ENCODE peak calls at places on chromosomes 11 and 22, in nine cellular contexts. S is neuronal stem cell, D is astrocyte, U is lung, F is BE2C, M is HAP-1, Y is kidney, A is aorta, O is tibial nerve. B is an unnamed sample. For H3K9me3, the result is how much of the 10 kb centered on the place peaks cover.

GRCh38 chr11:34351051-34351450 is 6.8 kb downstream of the ABTB2 start:
- DNase-seq in S (no peak), F (no peak), Y (no peak), M (no peak), U (no peak), D (no peak), O (no peak), A (no peak), B (no peak)

GRCh38 chr11:122186439-122187080 is 70.5 kb upstream of the BLID start:
- DNase-seq in A (no peak), Y (no peak), U (no peak), D (peak), O (no peak), M (no peak), F (no peak), S (no peak), B (no peak)

GRCh38 chr11:125591659-125592304 is 870 bp upstream of the STT3A start:
- DNase-seq in O (no peak), D (peak), A (peak), U (peak), S (no peak), Y (peak), F (peak), M (no peak), B (peak)

GRCh38 chr11:74450318-74450717 is 17.0 kb downstream of the KCNE3 start:
- DNase-seq in F (no peak), U (no peak), Y (no peak), A (no peak), O (no peak), M (no peak), S (no peak), D (no peak), B (no peak)

GRCh38 chr11:90646266-90646665 is 423.4 kb upstream of the CHORDC1 start:
- DNase-seq in F (no peak), U (no peak), S (no peak), A (no peak), D (no peak), M (no peak), Y (no peak), O (no peak), B (no peak)

GRCh38 chr22:32080904-32081303 is 37.8 kb downstream of the SLC5A1 start:
- DNase-seq in D (peak), O (no peak), M (peak), S (peak), U (no peak), A (no peak), F (peak), Y (no peak), B (no peak)

GRCh38 chr11:68911731-68912130 is 8.0 kb downstream of the IGHMBP2 start:
- DNase-seq in S (no peak), A (peak), U (no peak), M (no peak), F (no peak), O (no peak), Y (peak), D (no peak), B (no peak)

GRCh38 chr22:50085211-50085999 is at the start of gene MLC1:
- DNase-seq in U (no peak), Y (peak), M (no peak), D (peak), F (no peak), O (no peak), S (no peak), A (peak), B (no peak)

GRCh38 chr11:111675891-111676290 is 73.6 kb downstream of the SIK2 start:
- DNase-seq in Y (no peak), D (no peak), U (no peak), O (no peak), M (no peak), S (no peak), A (no peak), F (no peak), B (no peak)

GRCh38 chr11:73143126-73143838 is 1.2 kb upstream of the FCHSD2 start:
- DNase-seq in D (no peak), U (no peak), M (no peak), Y (no peak), F (no peak), A (no peak), O (no peak), S (no peak), B (no peak)

GRCh38 chr11:19614370-19614936 is 98.2 kb upstream of the NAV2 start:
- DNase-seq in F (no peak), D (no peak), M (no peak), O (no peak), Y (no peak), U (no peak), S (no peak), A (no peak), B (no peak)

GRCh38 chr11:113363996-113364641 is 23.5 kb upstream of the ANKK1 start:
- DNase-seq in O (no peak), U (no peak), D (no peak), M (no peak), A (no peak), S (no peak), Y (no peak), F (no peak), B (no peak)

GRCh38 chr22:38468761-38469305 is 937 bp downstream of the KDELR3 start:
- DNase-seq in O (no peak), D (no peak), U (no peak), A (peak), F (no peak), M (no peak), Y (peak), S (no peak), B (no peak)

GRCh38 chr11:114229062-114229450 is 67.1 kb upstream of the NNMT start:
- DNase-seq in O (no peak), S (no peak), M (no peak), Y (no peak), A (no peak), D (no peak), U (no peak), F (no peak), B (no peak)

GRCh38 chr11:92492372-92492771 is 267.8 kb downstream of the FAT3 start:
- DNase-seq in Y (no peak), U (no peak), A (no peak), F (peak), S (no peak), M (no peak), D (no peak), O (no peak), B (no peak)

GRCh38 chr11:61482513-61482912 is 26.0 kb upstream of the LRRC10B start:
- DNase-seq in F (no peak), S (no peak), D (no peak), O (no peak), Y (no peak), U (no peak), A (no peak), M (no peak), B (no peak)

GRCh38 chr11:10485646-10486045 is 30.6 kb downstream of the AMPD3 start:
- DNase-seq in U (no peak), O (no peak), D (no peak), M (no peak), A (no peak), Y (no peak), S (no peak), F (no peak), B (no peak)

GRCh38 chr11:12785901-12786300 is 111.7 kb downstream of the TEAD1 start:
- DNase-seq in O (no peak), U (no peak), F (no peak), A (no peak), Y (no peak), S (no peak), M (no peak), D (no peak), B (no peak)

GRCh38 chr11:118749429-118749828 is 41.5 kb downstream of the DDX6 start:
- DNase-seq in S (no peak), D (no peak), O (no peak), M (no peak), U (peak), F (no peak), A (no peak), Y (no peak), B (no peak)

GRCh38 chr11:118895093-118896039 is 11.7 kb downstream of the CXCR5 start:
- DNase-seq in A (no peak), S (no peak), F (peak), M (no peak), D (no peak), U (no peak), Y (peak), O (no peak), B (peak)

GRCh38 chr11:100632970-100633452 is 54.1 kb upstream of the ARHGAP42 start:
- DNase-seq in A (no peak), O (peak), F (peak), M (no peak), S (no peak), U (peak), D (peak), Y (peak), B (no peak)

GRCh38 chr11:44112083-44112865 is 16.8 kb downstream of the EXT2 start:
- DNase-seq in F (peak), O (no peak), D (peak), M (no peak), Y (no peak), U (no peak), S (no peak), A (no peak), B (no peak)

GRCh38 chr11:130181295-130182272 is 22.0 kb downstream of the ST14 start:
- DNase-seq in U (peak), Y (no peak), D (peak), A (no peak), F (no peak), S (no peak), O (no peak), M (no peak), B (no peak)

GRCh38 chr11:43937434-43938411 is 4.7 kb upstream of the C11orf96 start:
- DNase-seq in F (no peak), D (peak), U (no peak), O (no peak), A (peak), S (no peak), Y (no peak), M (no peak), B (no peak)

GRCh38 chr22:19471572-19471971 is 7.4 kb downstream of the UFD1 start:
- DNase-seq in A (no peak), O (no peak), Y (no peak), M (no peak), S (no peak), U (no peak), D (no peak), F (no peak), B (no peak)

GRCh38 chr11:128929468-128929867 is 13.2 kb downstream of the TP53AIP1 start:
- DNase-seq in O (no peak), M (no peak), A (no peak), D (no peak), F (no peak), S (no peak), Y (peak), U (no peak), B (no peak)

GRCh38 chr11:62394825-62395538 is 23.9 kb upstream of the SCGB1A1 start:
- DNase-seq in O (peak), A (peak), M (peak), D (peak), F (peak), S (peak), Y (peak), U (peak), B (no peak)

GRCh38 chr22:22130956-22131355 is 113.6 kb upstream of the VPREB1 start:
- DNase-seq in U (no peak), O (no peak), M (no peak), D (no peak), Y (no peak), S (no peak), F (no peak), A (no peak), B (no peak)

GRCh38 chr11:1740786-1741530 is 9.4 kb downstream of the IFITM10 start:
- DNase-seq in M (no peak), O (no peak), A (peak), U (no peak), F (no peak), Y (no peak), D (no peak), S (no peak), B (no peak)

GRCh38 chr11:1742371-1742770 is 8.0 kb downstream of the IFITM10 start:
- DNase-seq in S (no peak), D (no peak), O (no peak), U (no peak), F (no peak), Y (no peak), A (peak), M (no peak), B (no peak)

GRCh38 chr11:1742869-1743586 is 7.4 kb downstream of the IFITM10 start:
- DNase-seq in O (no peak), Y (no peak), A (no peak), U (no peak), D (no peak), M (no peak), S (no peak), F (no peak), B (no peak)

GRCh38 chr11:1743587-1744136 is 6.7 kb downstream of the IFITM10 start:
- DNase-seq in S (no peak), O (no peak), U (no peak), M (no peak), F (no peak), Y (no peak), A (peak), D (no peak), B (no peak)

GRCh38 chr11:1741741-1742140 is 8.7 kb downstream of the IFITM10 start:
- DNase-seq in O (no peak), Y (no peak), D (no peak), A (peak), M (no peak), S (no peak), U (no peak), F (no peak), B (no peak)
- H3K9me3 ChIP-seq in O (under half), Y (under half), D (under half), A (under half), M (under half), S (under half), U (under half), F (under half), B (under half)

GRCh38 chr11:70885721-70886305 is 366.6 kb downstream of the SHANK2 start:
- DNase-seq in M (no peak), F (no peak), A (no peak), D (no peak), Y (peak), U (no peak), S (no peak), O (no peak), B (no peak)
- H3K9me3 ChIP-seq in M (under half), F (under half), A (under half), D (under half), Y (under half), U (under half), S (under half), O (under half), B (under half)

GRCh38 chr11:132520199-132520598 is 1012.1 kb downstream of the OPCML start:
- DNase-seq in Y (no peak), F (no peak), O (no peak), D (peak), S (no peak), A (no peak), M (no peak), U (no peak), B (no peak)

GRCh38 chr11:132523929-132524328 is 1008.4 kb downstream of the OPCML start:
- DNase-seq in M (no peak), A (no peak), O (no peak), S (no peak), F (no peak), U (no peak), D (no peak), Y (no peak), B (no peak)

GRCh38 chr11:132519226-132519860 is 1013.0 kb downstream of the OPCML start:
- DNase-seq in S (no peak), O (no peak), A (no peak), D (peak), U (no peak), Y (no peak), F (no peak), M (no peak), B (no peak)
- H3K9me3 ChIP-seq in S (under half), O (under half), A (under half), D (under half), U (under half), Y (under half), F (under half), M (under half), B (under half)

GRCh38 chr11:9385288-9385902 is 943 bp downstream of the IPO7 start:
- DNase-seq in O (no peak), A (no peak), Y (no peak), D (no peak), M (peak), U (no peak), S (no peak), F (no peak), B (no peak)
- H3K9me3 ChIP-seq in O (under half), A (under half), Y (under half), D (under half), M (under half), U (under half), S (under half), F (under half), B (under half)

GRCh38 chr11:17371614-17372013 is 16.8 kb downstream of the KCNJ11 start:
- DNase-seq in M (no peak), S (no peak), A (no peak), U (no peak), Y (no peak), D (peak), F (no peak), O (no peak), B (no peak)
- H3K9me3 ChIP-seq in M (under half), S (under half), A (under half), U (under half), Y (under half), D (under half), F (under half), O (under half), B (under half)

GRCh38 chr22:42428760-42429159 is 3.4 kb downstream of the NFAM1 start:
- DNase-seq in U (no peak), A (no peak), M (no peak), O (no peak), Y (no peak), D (no peak), F (no peak), S (no peak), B (no peak)

GRCh38 chr22:42432818-42433217 is 615 bp upstream of the NFAM1 start:
- DNase-seq in S (no peak), M (no peak), D (no peak), Y (no peak), F (no peak), O (no peak), A (no peak), U (no peak), B (no peak)

GRCh38 chr22:42432020-42432596 is at the start of gene NFAM1:
- DNase-seq in Y (peak), M (no peak), A (no peak), D (no peak), U (peak), F (peak), S (no peak), O (no peak), B (no peak)

GRCh38 chr22:42431401-42432019 is 693 bp downstream of the NFAM1 start:
- DNase-seq in F (peak), O (no peak), S (no peak), M (no peak), Y (no peak), D (no peak), U (no peak), A (no peak), B (no peak)

GRCh38 chr22:42430486-42431125 is 1.6 kb downstream of the NFAM1 start:
- DNase-seq in Y (no peak), M (no peak), D (no peak), U (no peak), S (no peak), O (no peak), A (no peak), F (no peak), B (no peak)
- H3K9me3 ChIP-seq in Y (under half), M (under half), D (under half), U (under half), S (under half), O (under half), A (under half), F (under half), B (under half)

GRCh38 chr22:47994899-47995573 is 1232.6 kb downstream of the TBC1D22A start:
- DNase-seq in A (no peak), U (no peak), D (no peak), Y (no peak), S (no peak), M (no peak), F (no peak), O (no peak), B (no peak)

GRCh38 chr22:47996446-47996857 is 1234.0 kb downstream of the TBC1D22A start:
- DNase-seq in M (no peak), U (no peak), D (no peak), Y (no peak), O (no peak), A (no peak), F (no peak), S (no peak), B (no peak)

GRCh38 chr22:47997612-47998011 is 1235.2 kb downstream of the TBC1D22A start:
- DNase-seq in A (no peak), F (no peak), D (no peak), Y (no peak), O (no peak), S (no peak), M (no peak), U (no peak), B (no peak)

GRCh38 chr22:47995718-47996117 is 1233.3 kb downstream of the TBC1D22A start:
- DNase-seq in O (no peak), Y (no peak), D (no peak), A (no peak), S (no peak), U (no peak), M (no peak), F (no peak), B (no peak)

GRCh38 chr22:47997052-47997568 is 1234.7 kb downstream of the TBC1D22A start:
- DNase-seq in U (no peak), D (no peak), Y (no peak), O (no peak), A (no peak), F (no peak), M (no peak), S (peak), B (no peak)
- H3K9me3 ChIP-seq in U (under half), D (under half), Y (under half), O (under half), A (under half), F (under half), M (under half), S (under half), B (under half)

GRCh38 chr22:30978304-30978962 is 9.4 kb downstream of the TUG1 start:
- DNase-seq in A (no peak), S (no peak), D (peak), O (no peak), F (no peak), M (no peak), U (no peak), Y (no peak), B (no peak)

GRCh38 chr22:30982501-30982900 is 13.4 kb downstream of the TUG1 start:
- DNase-seq in F (no peak), U (no peak), Y (no peak), D (no peak), S (no peak), M (no peak), A (no peak), O (no peak), B (no peak)

GRCh38 chr22:30984317-30984716 is 15.3 kb downstream of the TUG1 start:
- DNase-seq in Y (no peak), M (no peak), O (no peak), D (no peak), F (no peak), A (no peak), U (no peak), S (no peak), B (no peak)

GRCh38 chr22:30985561-30986208 is 16.6 kb downstream of the TUG1 start:
- DNase-seq in S (no peak), Y (no peak), O (no peak), F (no peak), M (no peak), U (no peak), A (no peak), D (no peak), B (no peak)

GRCh38 chr22:30979932-30980331 is 10.9 kb downstream of the TUG1 start:
- DNase-seq in D (no peak), U (no peak), M (no peak), S (no peak), O (no peak), Y (no peak), A (no peak), F (no peak), B (no peak)
- H3K9me3 ChIP-seq in D (under half), U (under half), M (under half), S (under half), O (half or more), Y (under half), A (under half), F (under half), B (under half)